ENCODE peak calls at places on chromosomes 7 and 10, in ten cellular contexts. Y, V, A, X, M, N, B, P, E and I are unnamed samples.

GRCh38 chr7:111744501-111745155 is 182.3 kb upstream of the IMMP2L start:
- DNase-seq in Y (no peak), V (no peak), A (no peak), X (no peak), M (no peak), N (peak; percentile 16), B (no peak), P (peak; percentile 65), E (no peak), I (peak; percentile 75)

GRCh38 chr7:85695041-85695990 is 508.5 kb upstream of the SEMA3D start:
- DNase-seq in Y (no peak), V (no peak), A (no peak), X (no peak), M (no peak), N (peak; percentile 55), B (no peak), P (peak; percentile 24), E (no peak), I (no peak)

GRCh38 chr10:129236411-129236810 is 230.6 kb upstream of the MGMT start:
- DNase-seq in Y (no peak), V (no peak), A (no peak), X (no peak), M (no peak), N (no peak), B (no peak), P (no peak), E (no peak), I (no peak)

GRCh38 chr10:127937069-127937468 is 30.2 kb downstream of the PTPRE start:
- DNase-seq in Y (no peak), V (no peak), A (no peak), X (no peak), M (no peak), N (no peak), B (no peak), P (no peak), E (no peak), I (no peak)

GRCh38 chr7:116162992-116163391 is 47.3 kb upstream of the TES start:
- DNase-seq in Y (no peak), V (no peak), A (no peak), X (no peak), M (no peak), N (no peak), B (no peak), P (no peak), E (no peak), I (peak; percentile 19)

GRCh38 chr7:36002900-36003299 is 150.2 kb upstream of the EEPD1 start:
- DNase-seq in Y (no peak), V (no peak), A (peak; percentile 23), X (no peak), M (no peak), N (no peak), B (no peak), P (no peak), E (no peak), I (no peak)

GRCh38 chr10:108039821-108040584 is 875.5 kb upstream of the SORCS1 start:
- DNase-seq in Y (no peak), V (no peak), A (no peak), X (no peak), M (no peak), N (no peak), B (no peak), P (no peak), E (no peak), I (no peak)

GRCh38 chr10:24706479-24707118 is 17.1 kb downstream of the ARHGAP21 start:
- DNase-seq in Y (no peak), V (no peak), A (peak; percentile 20), X (no peak), M (peak; percentile 13), N (peak; percentile 91), B (no peak), P (peak; percentile 97), E (no peak), I (peak; percentile 74)

GRCh38 chr7:50838675-50839377 is 56.1 kb upstream of the GRB10 start:
- DNase-seq in Y (no peak), V (no peak), A (no peak), X (no peak), M (no peak), N (peak; percentile 19), B (no peak), P (peak; percentile 78), E (no peak), I (peak; percentile 79)

GRCh38 chr10:10816453-10816852 is 201.2 kb upstream of the CELF2 start:
- DNase-seq in Y (no peak), V (no peak), A (no peak), X (no peak), M (no peak), N (peak; percentile 60), B (no peak), P (peak; percentile 29), E (no peak), I (no peak)

GRCh38 chr7:23915196-23915595 is 205.2 kb downstream of the STK31 start:
- DNase-seq in Y (no peak), V (no peak), A (no peak), X (no peak), M (no peak), N (no peak), B (no peak), P (no peak), E (no peak), I (no peak)

GRCh38 chr7:73995821-73996511 is 32.0 kb upstream of the ELN start:
- DNase-seq in Y (no peak), V (no peak), A (no peak), X (no peak), M (no peak), N (no peak), B (no peak), P (no peak), E (no peak), I (no peak)

GRCh38 chr10:20817116-20817515 is 80.0 kb downstream of the NEBL start:
- DNase-seq in Y (no peak), V (no peak), A (no peak), X (no peak), M (no peak), N (no peak), B (no peak), P (no peak), E (no peak), I (no peak)

GRCh38 chr10:128044961-128045832 is 81.0 kb downstream of the MKI67 start:
- DNase-seq in Y (no peak), V (no peak), A (no peak), X (no peak), M (no peak), N (no peak), B (peak; percentile 80), P (no peak), E (no peak), I (no peak)

GRCh38 chr7:130937830-130938229 is 203.8 kb upstream of the KLF14 start:
- DNase-seq in Y (no peak), V (no peak), A (no peak), X (no peak), M (no peak), N (no peak), B (no peak), P (no peak), E (no peak), I (no peak)

GRCh38 chr10:132541601-132542011 is 4.0 kb downstream of the INPP5A start:
- DNase-seq in Y (no peak), V (no peak), A (no peak), X (no peak), M (no peak), N (no peak), B (peak; percentile 67), P (no peak), E (no peak), I (no peak)

GRCh38 chr7:20858913-20859312 is 72.2 kb upstream of the SP8 start:
- DNase-seq in Y (no peak), V (no peak), A (no peak), X (no peak), M (no peak), N (no peak), B (no peak), P (no peak), E (no peak), I (no peak)

GRCh38 chr10:112957589-112958202 is 7.6 kb downstream of the TCF7L2 start:
- DNase-seq in Y (no peak), V (no peak), A (no peak), X (no peak), M (no peak), N (no peak), B (no peak), P (no peak), E (no peak), I (no peak)

GRCh38 chr7:151495360-151495759 is 24.3 kb downstream of the RHEB start:
- DNase-seq in Y (no peak), V (no peak), A (no peak), X (no peak), M (no peak), N (no peak), B (no peak), P (no peak), E (no peak), I (no peak)

GRCh38 chr10:129741280-129741977 is 222.6 kb downstream of the EBF3 start:
- DNase-seq in Y (no peak), V (peak; percentile 50), A (no peak), X (no peak), M (no peak), N (no peak), B (peak; percentile 62), P (no peak), E (no peak), I (no peak)

GRCh38 chr10:69801094-69801433 is 642 bp upstream of the COL13A1 start:
- DNase-seq in Y (peak; percentile 12), V (no peak), A (peak; percentile 5), X (no peak), M (peak; percentile 7), N (no peak), B (no peak), P (peak; percentile 60), E (no peak), I (peak; percentile 84)

GRCh38 chr10:103545771-103546281 is 52.3 kb downstream of the NEURL1 start:
- DNase-seq in Y (no peak), V (no peak), A (no peak), X (no peak), M (no peak), N (no peak), B (peak; percentile 54), P (no peak), E (no peak), I (no peak)

GRCh38 chr7:22765609-22766008 is 38.6 kb downstream of the IL6 start:
- DNase-seq in Y (no peak), V (no peak), A (no peak), X (no peak), M (no peak), N (no peak), B (no peak), P (no peak), E (no peak), I (no peak)

GRCh38 chr7:45670717-45671116 is 96.5 kb downstream of the ADCY1 start:
- DNase-seq in Y (no peak), V (peak; percentile 68), A (no peak), X (no peak), M (no peak), N (no peak), B (peak; percentile 33), P (no peak), E (no peak), I (no peak)

GRCh38 chr10:96998329-96998888 is 166.3 kb downstream of the LCOR start:
- DNase-seq in Y (no peak), V (no peak), A (no peak), X (no peak), M (no peak), N (peak; percentile 6), B (no peak), P (peak; percentile 65), E (no peak), I (peak; percentile 43)